ENCODE peak calls at places on chromosomes 5 and 9, in four cellular contexts. D, M, Z and E are unnamed samples.
A peak's percentile ranks its signal among the peaks of the same experiment; 100 is the strongest.

GRCh38 chr9:4866239-4866969 is 73.7 kb downstream of the RCL1 start:
- DNase-seq in D (no peak), M (peak; percentile 9), Z (no peak), E (no peak)

GRCh38 chr9:101467690-101468089 is 32.1 kb upstream of the ALDOB start:
- DNase-seq in D (no peak), M (no peak), Z (no peak), E (no peak)

GRCh38 chr9:88438819-88439218 is 50.6 kb downstream of the SPIN1 start:
- DNase-seq in D (no peak), M (no peak), Z (no peak), E (no peak)

GRCh38 chr5:107104774-107105050 is 566.0 kb downstream of the EFNA5 start:
- DNase-seq in D (no peak), M (no peak), Z (no peak), E (no peak)

GRCh38 chr5:178662541-178662860 is 35.7 kb upstream of the CLK4 start:
- DNase-seq in D (no peak), M (no peak), Z (no peak), E (no peak)

GRCh38 chr5:158514961-158515359 is 584.8 kb downstream of the EBF1 start:
- DNase-seq in D (no peak), M (no peak), Z (no peak), E (no peak)

GRCh38 chr5:171848006-171848405 is 62.4 kb downstream of the SMIM23 start:
- DNase-seq in D (no peak), M (no peak), Z (no peak), E (no peak)

GRCh38 chr5:171351674-171352073 is 36.0 kb upstream of the NPM1 start:
- DNase-seq in D (no peak), M (no peak), Z (no peak), E (no peak)

GRCh38 chr9:88812938-88813670 is 178.2 kb upstream of the S1PR3 start:
- DNase-seq in D (no peak), M (no peak), Z (no peak), E (no peak)

GRCh38 chr9:127568971-127569818 is 42.9 kb upstream of the STXBP1 start:
- DNase-seq in D (peak; percentile 90), M (peak; percentile 63), Z (peak; percentile 92), E (peak; percentile 93)

GRCh38 chr5:83608122-83608521 is 112.5 kb downstream of the HAPLN1 start:
- DNase-seq in D (no peak), M (peak; percentile 55), Z (no peak), E (no peak)

GRCh38 chr5:78984020-78984610 is 995 bp downstream of the ARSB start:
- DNase-seq in D (no peak), M (peak; percentile 73), Z (no peak), E (no peak)

GRCh38 chr5:15500326-15500958 is 462 bp downstream of the FBXL7 start:
- DNase-seq in D (peak; percentile 75), M (peak; percentile 56), Z (peak; percentile 81), E (no peak)

GRCh38 chr5:79842006-79842881 is 148.8 kb downstream of the MTX3 start:
- DNase-seq in D (no peak), M (no peak), Z (no peak), E (no peak)

GRCh38 chr9:20290287-20290686 is 332.0 kb downstream of the MLLT3 start:
- DNase-seq in D (no peak), M (no peak), Z (no peak), E (no peak)

GRCh38 chr9:75198436-75198835 is 110.1 kb downstream of the OSTF1 start:
- DNase-seq in D (no peak), M (no peak), Z (no peak), E (no peak)

GRCh38 chr5:72597456-72597948 is 90.3 kb upstream of the ZNF366 start:
- DNase-seq in D (no peak), M (peak; percentile 94), Z (no peak), E (no peak)

GRCh38 chr5:168304349-168304748 is 12.9 kb downstream of the WWC1 start:
- DNase-seq in D (no peak), M (no peak), Z (no peak), E (no peak)

GRCh38 chr9:116687074-116687761 is at the start of gene TRIM32:
- DNase-seq in D (peak; percentile 96), M (peak; percentile 92), Z (peak; percentile 94), E (peak; percentile 88)

GRCh38 chr9:89978185-89978584 is 373.4 kb downstream of the GADD45G start:
- DNase-seq in D (no peak), M (no peak), Z (no peak), E (no peak)

GRCh38 chr5:38913714-38914113 is 67.9 kb downstream of the OSMR start:
- DNase-seq in D (no peak), M (no peak), Z (no peak), E (no peak)

GRCh38 chr5:29218138-29218537 is 1975.3 kb upstream of the CDH6 start:
- DNase-seq in D (no peak), M (no peak), Z (no peak), E (no peak)

GRCh38 chr9:127546125-127546832 is 65.8 kb upstream of the STXBP1 start:
- DNase-seq in D (no peak), M (peak; percentile 37), Z (no peak), E (no peak)

GRCh38 chr5:15441433-15442182 is 58.4 kb upstream of the FBXL7 start:
- DNase-seq in D (no peak), M (no peak), Z (no peak), E (no peak)

GRCh38 chr5:57889558-57889957 is 406.9 kb upstream of the ACTBL2 start:
- DNase-seq in D (no peak), M (peak; percentile 52), Z (no peak), E (no peak)

GRCh38 chr9:124133752-124134151 is 122.2 kb downstream of the LHX2 start:
- DNase-seq in D (no peak), M (peak; percentile 68), Z (no peak), E (no peak)

GRCh38 chr9:128045876-128046275 is 21.2 kb downstream of the NAIF1 start:
- DNase-seq in D (no peak), M (no peak), Z (no peak), E (no peak)

GRCh38 chr5:74205745-74206570 is 434.6 kb downstream of the ENC1 start:
- DNase-seq in D (no peak), M (no peak), Z (no peak), E (no peak)

GRCh38 chr9:98215821-98216220 is 23.4 kb upstream of the CORO2A start:
- DNase-seq in D (peak; percentile 53), M (peak; percentile 12), Z (no peak), E (no peak)

GRCh38 chr5:17735771-17736170 is 101.5 kb downstream of the TAF11L14 start:
- DNase-seq in D (no peak), M (no peak), Z (no peak), E (no peak)

GRCh38 chr5:20276061-20276958 is 288.3 kb upstream of the CDH18 start:
- DNase-seq in D (no peak), M (no peak), Z (no peak), E (no peak)

GRCh38 chr5:89230178-89230577 is 347.2 kb upstream of the MEF2C start:
- DNase-seq in D (no peak), M (no peak), Z (peak; percentile 57), E (no peak)

GRCh38 chr5:81995407-81995806 is 23.6 kb downstream of the ATG10 start:
- DNase-seq in D (no peak), M (no peak), Z (no peak), E (no peak)

GRCh38 chr9:70130266-70130665 is 86.6 kb downstream of the MAMDC2 start:
- DNase-seq in D (no peak), M (no peak), Z (no peak), E (no peak)

GRCh38 chr9:112032733-112033132 is 136.1 kb downstream of the UGCG start:
- DNase-seq in D (no peak), M (no peak), Z (no peak), E (no peak)

GRCh38 chr5:174204914-174205313 is 159.4 kb downstream of the NSG2 start:
- DNase-seq in D (no peak), M (no peak), Z (no peak), E (no peak)

GRCh38 chr5:82018462-82018861 is 46.6 kb downstream of the ATG10 start:
- DNase-seq in D (no peak), M (no peak), Z (no peak), E (no peak)

DNA sequence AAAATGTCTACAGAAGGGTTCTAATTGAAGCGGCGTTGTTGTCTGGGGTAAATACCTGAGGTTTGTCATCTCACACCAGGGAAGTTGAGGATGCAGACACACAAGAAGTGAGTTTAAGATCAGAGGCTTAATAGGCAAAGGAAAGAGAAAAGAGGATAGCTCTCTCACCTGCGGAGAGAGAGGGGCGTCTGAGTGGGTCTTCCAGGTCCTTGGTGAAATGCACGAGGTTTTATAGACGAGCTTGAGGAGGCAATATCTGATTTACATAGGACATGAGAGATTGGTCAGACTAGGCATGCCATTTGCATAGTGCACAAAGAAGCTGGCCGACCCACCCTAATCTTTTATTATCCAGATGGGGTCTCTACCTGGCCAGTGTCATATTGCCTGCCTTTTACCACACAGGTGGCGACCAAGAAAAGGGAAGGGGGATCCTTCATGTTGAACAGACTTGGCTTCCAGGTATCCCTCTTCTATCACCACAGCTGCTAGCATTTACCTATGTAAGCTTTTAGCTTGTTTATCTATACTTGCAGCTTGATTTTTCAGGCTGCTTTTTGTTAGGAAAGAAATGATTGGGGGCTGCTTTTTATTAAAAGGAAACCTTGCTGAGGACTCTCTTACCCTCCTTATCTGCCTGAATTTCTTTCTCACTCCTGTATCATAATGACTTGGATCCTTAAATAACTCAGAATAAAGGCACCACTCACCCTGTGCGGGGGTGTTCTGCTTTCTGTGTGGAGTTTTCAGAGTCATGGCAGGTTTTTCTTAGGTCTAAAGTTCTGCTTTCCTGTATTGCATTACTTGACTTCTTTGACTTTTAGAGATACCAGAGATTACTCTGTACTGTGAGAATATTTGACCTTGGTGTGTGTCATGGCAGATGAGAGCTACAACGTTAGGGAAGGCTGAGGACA is 9.4 kb upstream of the GLT6D1 start:
- DNase-seq in D (no peak), M (no peak), Z (no peak), E (no peak)
- TF ChIP-seq POLR2AphosphoS5 in D (no peak), M (no peak), Z (no peak), E (no peak)

GRCh38 chr5:7811715-7812114 is 39.2 kb downstream of the CFAP90 start:
- DNase-seq in D (no peak), M (no peak), Z (no peak), E (no peak)

GRCh38 chr5:7813007-7813406 is 37.9 kb downstream of the CFAP90 start:
- DNase-seq in D (no peak), M (no peak), Z (no peak), E (no peak)

GRCh38 chr5:7815757-7816534 is 35.0 kb downstream of the CFAP90 start:
- DNase-seq in D (peak; percentile 90), M (peak; percentile 30), Z (peak; percentile 88), E (peak; percentile 64)

GRCh38 chr5:7814816-7815215 is 36.1 kb downstream of the CFAP90 start:
- DNase-seq in D (no peak), M (no peak), Z (no peak), E (no peak)

GRCh38 chr5:7813576-7813975 is 37.4 kb downstream of the CFAP90 start:
- DNase-seq in D (no peak), M (no peak), Z (no peak), E (no peak)
- TF ChIP-seq POLR2AphosphoS5 in D (no peak), M (no peak), Z (no peak), E (no peak)

GRCh38 chr5:21649969-21650368 is 1203.2 kb downstream of the CDH12 start:
- DNase-seq in D (no peak), M (no peak), Z (no peak), E (no peak)
- TF ChIP-seq POLR2AphosphoS5 in D (no peak), M (no peak), Z (no peak), E (no peak)

GRCh38 chr5:10556331-10556807 is 7.5 kb upstream of the ANKRD33B start:
- DNase-seq in D (no peak), M (no peak), Z (peak; percentile 34), E (no peak)
- TF ChIP-seq POLR2AphosphoS5 in D (no peak), M (no peak), Z (no peak), E (no peak)